ENCODE peak calls at places on chromosomes 13 and 19, in five cellular contexts. One of them, this sample, is unnamed.

GRCh38 chr19:1609680-1610474 is 4.6 kb upstream of the UQCR11 start:
- DNase-seq in transverse colon: no peak
- DNase-seq in tibial nerve: no peak
- DNase-seq in stomach: no peak
- DNase-seq in ovary: no peak
- DNase-seq in this sample: no peak

GRCh38 chr13:87696458-87696857 is 25.3 kb downstream of the SLITRK5 start:
- DNase-seq in transverse colon: no peak
- DNase-seq in tibial nerve: no peak
- DNase-seq in stomach: no peak
- DNase-seq in ovary: no peak
- DNase-seq in this sample: no peak

GRCh38 chr13:50366488-50367174 is 351.4 kb downstream of the KCNRG start:
- DNase-seq in transverse colon: no peak
- DNase-seq in tibial nerve: no peak
- DNase-seq in stomach: no peak
- DNase-seq in ovary: no peak
- DNase-seq in this sample: no peak

GRCh38 chr13:42355118-42355840 is 83.3 kb downstream of the AKAP11 start:
- DNase-seq in transverse colon: no peak
- DNase-seq in tibial nerve: no peak
- DNase-seq in stomach: no peak
- DNase-seq in ovary: no peak
- DNase-seq in this sample: no peak

GRCh38 chr19:48856921-48857320 is 11.5 kb downstream of the PLEKHA4 start:
- DNase-seq in transverse colon: no peak
- DNase-seq in tibial nerve: no peak
- DNase-seq in stomach: no peak
- DNase-seq in ovary: no peak
- DNase-seq in this sample: no peak

GRCh38 chr13:31978021-31978420 is 53.6 kb upstream of the FRY start:
- DNase-seq in transverse colon: no peak
- DNase-seq in tibial nerve: no peak
- DNase-seq in stomach: no peak
- DNase-seq in ovary: no peak
- DNase-seq in this sample: no peak

GRCh38 chr19:51338563-51339312 is 3.2 kb downstream of the VSIG10L start:
- DNase-seq in transverse colon: peak
- DNase-seq in tibial nerve: peak
- DNase-seq in stomach: peak
- DNase-seq in ovary: peak
- DNase-seq in this sample: peak

GRCh38 chr19:1522838-1523237 is 1.0 kb upstream of the PLK5 start:
- DNase-seq in transverse colon: no peak
- DNase-seq in tibial nerve: no peak
- DNase-seq in stomach: no peak
- DNase-seq in ovary: no peak
- DNase-seq in this sample: no peak

GRCh38 chr19:45767410-45767880 is 1.6 kb downstream of the SIX5 start:
- DNase-seq in transverse colon: peak
- DNase-seq in tibial nerve: peak
- DNase-seq in stomach: peak
- DNase-seq in ovary: peak
- DNase-seq in this sample: no peak

GRCh38 chr13:101025519-101025918 is 350.9 kb upstream of the TMTC4 start:
- DNase-seq in transverse colon: no peak
- DNase-seq in tibial nerve: no peak
- DNase-seq in stomach: no peak
- DNase-seq in ovary: no peak
- DNase-seq in this sample: no peak

GRCh38 chr19:5690125-5690954 is at the start of gene RPL36:
- DNase-seq in transverse colon: peak
- DNase-seq in tibial nerve: peak
- DNase-seq in stomach: peak
- DNase-seq in ovary: peak
- DNase-seq in this sample: peak
- TF ChIP-seq POLR2A in transverse colon: peak
- TF ChIP-seq POLR2A in tibial nerve: peak
- TF ChIP-seq POLR2A in stomach: no peak
- TF ChIP-seq POLR2A in ovary: peak
- TF ChIP-seq POLR2A in this sample: peak

GRCh38 chr19:57872450-57872849 is 16.4 kb downstream of the ZNF814 start:
- DNase-seq in transverse colon: no peak
- DNase-seq in tibial nerve: no peak
- DNase-seq in stomach: no peak
- DNase-seq in ovary: no peak
- DNase-seq in this sample: no peak
- TF ChIP-seq POLR2A in transverse colon: no peak
- TF ChIP-seq POLR2A in tibial nerve: no peak
- TF ChIP-seq POLR2A in stomach: no peak
- TF ChIP-seq POLR2A in ovary: no peak
- TF ChIP-seq POLR2A in this sample: peak

DNA sequence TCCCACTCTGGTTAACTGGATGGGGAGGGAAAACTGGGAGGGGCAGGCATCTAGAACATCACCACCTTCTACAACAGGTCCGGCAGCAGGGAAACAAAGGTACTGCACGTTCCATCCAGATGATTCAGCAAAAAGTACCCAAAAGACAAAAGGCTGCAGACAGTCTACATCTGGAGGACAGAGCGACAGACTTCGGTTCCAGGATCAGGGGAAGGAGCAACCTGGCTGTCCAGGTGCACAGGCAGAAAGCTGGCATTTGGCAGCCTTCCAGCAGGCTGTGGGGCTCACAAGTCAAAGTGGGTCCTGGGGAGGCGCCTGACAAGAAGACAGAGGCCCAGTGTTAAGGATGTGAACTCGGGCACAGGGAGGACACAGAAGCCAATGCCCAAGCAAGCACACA is 202.9 kb downstream of the SUCLA2 start:
- DNase-seq in transverse colon: no peak
- DNase-seq in tibial nerve: no peak
- DNase-seq in stomach: no peak
- DNase-seq in ovary: no peak
- DNase-seq in this sample: no peak
- TF ChIP-seq POLR2A in transverse colon: no peak
- TF ChIP-seq POLR2A in tibial nerve: no peak
- TF ChIP-seq POLR2A in stomach: no peak
- TF ChIP-seq POLR2A in ovary: no peak
- TF ChIP-seq POLR2A in this sample: no peak

GRCh38 chr19:55483681-55484361 is 1.2 kb upstream of the NAT14 start:
- DNase-seq in transverse colon: no peak
- DNase-seq in tibial nerve: no peak
- DNase-seq in stomach: no peak
- DNase-seq in ovary: peak
- DNase-seq in this sample: no peak
- TF ChIP-seq POLR2A in transverse colon: no peak
- TF ChIP-seq POLR2A in tibial nerve: no peak
- TF ChIP-seq POLR2A in stomach: no peak
- TF ChIP-seq POLR2A in ovary: no peak
- TF ChIP-seq POLR2A in this sample: no peak

DNA sequence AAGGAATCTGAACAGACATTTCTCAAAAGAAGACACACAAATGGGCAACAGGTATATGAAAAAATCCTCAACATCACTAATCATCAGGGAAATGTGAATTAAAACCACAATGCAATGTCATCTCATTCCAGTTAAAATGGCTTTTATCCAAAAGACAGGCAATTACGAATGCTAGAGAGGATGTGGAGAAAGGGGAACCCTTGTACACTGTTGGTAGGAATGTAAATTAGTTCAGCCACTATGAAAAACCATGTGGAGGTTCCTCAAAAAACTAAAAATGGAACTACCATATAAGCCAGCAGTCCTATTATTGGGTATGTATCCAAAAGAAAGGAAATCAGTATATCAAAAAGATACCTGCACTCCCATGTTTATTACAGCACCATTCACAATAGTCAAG is 24.7 kb upstream of the ZC3H13 start:
- DNase-seq in transverse colon: no peak
- DNase-seq in tibial nerve: no peak
- DNase-seq in stomach: no peak
- DNase-seq in ovary: no peak
- DNase-seq in this sample: no peak
- TF ChIP-seq POLR2A in transverse colon: no peak
- TF ChIP-seq POLR2A in tibial nerve: no peak
- TF ChIP-seq POLR2A in stomach: no peak
- TF ChIP-seq POLR2A in ovary: no peak
- TF ChIP-seq POLR2A in this sample: no peak

GRCh38 chr19:13794752-13795589 is at the start of gene ZSWIM4:
- DNase-seq in transverse colon: peak
- DNase-seq in tibial nerve: peak
- DNase-seq in stomach: peak
- DNase-seq in ovary: peak
- DNase-seq in this sample: peak
- TF ChIP-seq POLR2A in transverse colon: peak
- TF ChIP-seq POLR2A in tibial nerve: no peak
- TF ChIP-seq POLR2A in stomach: no peak
- TF ChIP-seq POLR2A in ovary: peak
- TF ChIP-seq POLR2A in this sample: peak

GRCh38 chr19:19460761-19461265 is 54.5 kb downstream of the TSSK6 start:
- DNase-seq in transverse colon: peak
- DNase-seq in tibial nerve: peak
- DNase-seq in stomach: peak
- DNase-seq in ovary: no peak
- DNase-seq in this sample: no peak
- TF ChIP-seq POLR2A in transverse colon: no peak
- TF ChIP-seq POLR2A in tibial nerve: no peak
- TF ChIP-seq POLR2A in stomach: no peak
- TF ChIP-seq POLR2A in ovary: no peak
- TF ChIP-seq POLR2A in this sample: no peak